ENCODE peak calls at places on chromosome 22, in nine cellular contexts. One of them, this sample, is unnamed.

GRCh38 chr22:22982616-22983015 is 87.7 kb upstream of the GNAZ start:
- DNase-seq in effector memory CD4-positive, alpha-beta T cell: no peak
- DNase-seq in Daoy: no peak
- DNase-seq in stimulated activated effector memory CD8-positive, alpha-beta T cell treated with anti-CD3 and anti-CD28 coated beads, Interleukin-12 subunit alpha, Interleukin-12 subunit beta, amount 100 ng/mL, for 72 hours: no peak
- DNase-seq in HuH-7.5: no peak
- DNase-seq in omental fat pad: no peak
- DNase-seq in activated CD4-positive, alpha-beta T cell treated with anti-CD3 and anti-CD28 coated beads, Interleukin-2, amount 50 U/mL, for 48 hours: no peak
- DNase-seq in mesendoderm: no peak
- DNase-seq in stimulated activated CD8-positive, alpha-beta memory T cell treated with anti-CD3 and anti-CD28 coated beads, Interleukin-4, amount 100 ng/mL, for 48 hours: no peak
- DNase-seq in this sample: no peak

GRCh38 chr22:17948101-17948500 is 76.3 kb downstream of the MICAL3 start:
- DNase-seq in effector memory CD4-positive, alpha-beta T cell: no peak
- DNase-seq in Daoy: no peak
- DNase-seq in stimulated activated effector memory CD8-positive, alpha-beta T cell treated with anti-CD3 and anti-CD28 coated beads, Interleukin-12 subunit alpha, Interleukin-12 subunit beta, amount 100 ng/mL, for 72 hours: no peak
- DNase-seq in HuH-7.5: no peak
- DNase-seq in omental fat pad: no peak
- DNase-seq in activated CD4-positive, alpha-beta T cell treated with anti-CD3 and anti-CD28 coated beads, Interleukin-2, amount 50 U/mL, for 48 hours: no peak
- DNase-seq in mesendoderm: no peak
- DNase-seq in stimulated activated CD8-positive, alpha-beta memory T cell treated with anti-CD3 and anti-CD28 coated beads, Interleukin-4, amount 100 ng/mL, for 48 hours: no peak
- DNase-seq in this sample: no peak

GRCh38 chr22:28015056-28015445 is 96.0 kb upstream of the PITPNB start:
- DNase-seq in effector memory CD4-positive, alpha-beta T cell: no peak
- DNase-seq in Daoy: no peak
- DNase-seq in stimulated activated effector memory CD8-positive, alpha-beta T cell treated with anti-CD3 and anti-CD28 coated beads, Interleukin-12 subunit alpha, Interleukin-12 subunit beta, amount 100 ng/mL, for 72 hours: no peak
- DNase-seq in HuH-7.5: no peak
- DNase-seq in omental fat pad: no peak
- DNase-seq in activated CD4-positive, alpha-beta T cell treated with anti-CD3 and anti-CD28 coated beads, Interleukin-2, amount 50 U/mL, for 48 hours: no peak
- DNase-seq in mesendoderm: no peak
- DNase-seq in stimulated activated CD8-positive, alpha-beta memory T cell treated with anti-CD3 and anti-CD28 coated beads, Interleukin-4, amount 100 ng/mL, for 48 hours: no peak
- DNase-seq in this sample: no peak

GRCh38 chr22:46769706-46770105 is 7.3 kb downstream of the TBC1D22A start:
- DNase-seq in effector memory CD4-positive, alpha-beta T cell: no peak
- DNase-seq in Daoy: no peak
- DNase-seq in stimulated activated effector memory CD8-positive, alpha-beta T cell treated with anti-CD3 and anti-CD28 coated beads, Interleukin-12 subunit alpha, Interleukin-12 subunit beta, amount 100 ng/mL, for 72 hours: no peak
- DNase-seq in HuH-7.5: no peak
- DNase-seq in omental fat pad: no peak
- DNase-seq in activated CD4-positive, alpha-beta T cell treated with anti-CD3 and anti-CD28 coated beads, Interleukin-2, amount 50 U/mL, for 48 hours: no peak
- DNase-seq in mesendoderm: no peak
- DNase-seq in stimulated activated CD8-positive, alpha-beta memory T cell treated with anti-CD3 and anti-CD28 coated beads, Interleukin-4, amount 100 ng/mL, for 48 hours: no peak
- DNase-seq in this sample: no peak

GRCh38 chr22:23075525-23076216 is 5.4 kb downstream of the GNAZ start:
- DNase-seq in effector memory CD4-positive, alpha-beta T cell: no peak
- DNase-seq in Daoy: no peak
- DNase-seq in stimulated activated effector memory CD8-positive, alpha-beta T cell treated with anti-CD3 and anti-CD28 coated beads, Interleukin-12 subunit alpha, Interleukin-12 subunit beta, amount 100 ng/mL, for 72 hours: no peak
- DNase-seq in HuH-7.5: peak
- DNase-seq in omental fat pad: no peak
- DNase-seq in activated CD4-positive, alpha-beta T cell treated with anti-CD3 and anti-CD28 coated beads, Interleukin-2, amount 50 U/mL, for 48 hours: no peak
- DNase-seq in mesendoderm: no peak
- DNase-seq in stimulated activated CD8-positive, alpha-beta memory T cell treated with anti-CD3 and anti-CD28 coated beads, Interleukin-4, amount 100 ng/mL, for 48 hours: no peak
- DNase-seq in this sample: no peak

GRCh38 chr22:42947211-42947990 is 67.5 kb downstream of the PACSIN2 start:
- DNase-seq in effector memory CD4-positive, alpha-beta T cell: no peak
- DNase-seq in Daoy: peak
- DNase-seq in stimulated activated effector memory CD8-positive, alpha-beta T cell treated with anti-CD3 and anti-CD28 coated beads, Interleukin-12 subunit alpha, Interleukin-12 subunit beta, amount 100 ng/mL, for 72 hours: no peak
- DNase-seq in HuH-7.5: no peak
- DNase-seq in omental fat pad: no peak
- DNase-seq in activated CD4-positive, alpha-beta T cell treated with anti-CD3 and anti-CD28 coated beads, Interleukin-2, amount 50 U/mL, for 48 hours: no peak
- DNase-seq in mesendoderm: peak
- DNase-seq in stimulated activated CD8-positive, alpha-beta memory T cell treated with anti-CD3 and anti-CD28 coated beads, Interleukin-4, amount 100 ng/mL, for 48 hours: no peak
- DNase-seq in this sample: no peak

GRCh38 chr22:35324067-35324466 is 24.4 kb downstream of the TOM1 start:
- DNase-seq in effector memory CD4-positive, alpha-beta T cell: no peak
- DNase-seq in Daoy: no peak
- DNase-seq in stimulated activated effector memory CD8-positive, alpha-beta T cell treated with anti-CD3 and anti-CD28 coated beads, Interleukin-12 subunit alpha, Interleukin-12 subunit beta, amount 100 ng/mL, for 72 hours: no peak
- DNase-seq in HuH-7.5: no peak
- DNase-seq in omental fat pad: no peak
- DNase-seq in activated CD4-positive, alpha-beta T cell treated with anti-CD3 and anti-CD28 coated beads, Interleukin-2, amount 50 U/mL, for 48 hours: no peak
- DNase-seq in mesendoderm: no peak
- DNase-seq in stimulated activated CD8-positive, alpha-beta memory T cell treated with anti-CD3 and anti-CD28 coated beads, Interleukin-4, amount 100 ng/mL, for 48 hours: no peak
- DNase-seq in this sample: no peak

GRCh38 chr22:48718818-48719500 is 1108.7 kb downstream of the BRD1 start:
- DNase-seq in effector memory CD4-positive, alpha-beta T cell: no peak
- DNase-seq in Daoy: peak
- DNase-seq in stimulated activated effector memory CD8-positive, alpha-beta T cell treated with anti-CD3 and anti-CD28 coated beads, Interleukin-12 subunit alpha, Interleukin-12 subunit beta, amount 100 ng/mL, for 72 hours: no peak
- DNase-seq in HuH-7.5: no peak
- DNase-seq in omental fat pad: no peak
- DNase-seq in activated CD4-positive, alpha-beta T cell treated with anti-CD3 and anti-CD28 coated beads, Interleukin-2, amount 50 U/mL, for 48 hours: no peak
- DNase-seq in mesendoderm: no peak
- DNase-seq in stimulated activated CD8-positive, alpha-beta memory T cell treated with anti-CD3 and anti-CD28 coated beads, Interleukin-4, amount 100 ng/mL, for 48 hours: no peak
- DNase-seq in this sample: no peak

GRCh38 chr22:21712751-21713427 is 22.7 kb downstream of the YPEL1 start:
- DNase-seq in effector memory CD4-positive, alpha-beta T cell: peak
- DNase-seq in Daoy: peak
- DNase-seq in stimulated activated effector memory CD8-positive, alpha-beta T cell treated with anti-CD3 and anti-CD28 coated beads, Interleukin-12 subunit alpha, Interleukin-12 subunit beta, amount 100 ng/mL, for 72 hours: peak
- DNase-seq in HuH-7.5: peak
- DNase-seq in omental fat pad: no peak
- DNase-seq in activated CD4-positive, alpha-beta T cell treated with anti-CD3 and anti-CD28 coated beads, Interleukin-2, amount 50 U/mL, for 48 hours: peak
- DNase-seq in mesendoderm: peak
- DNase-seq in stimulated activated CD8-positive, alpha-beta memory T cell treated with anti-CD3 and anti-CD28 coated beads, Interleukin-4, amount 100 ng/mL, for 48 hours: peak
- DNase-seq in this sample: peak

GRCh38 chr22:30312053-30312452 is 14.7 kb downstream of the TBC1D10A start:
- DNase-seq in effector memory CD4-positive, alpha-beta T cell: no peak
- DNase-seq in Daoy: peak
- DNase-seq in stimulated activated effector memory CD8-positive, alpha-beta T cell treated with anti-CD3 and anti-CD28 coated beads, Interleukin-12 subunit alpha, Interleukin-12 subunit beta, amount 100 ng/mL, for 72 hours: no peak
- DNase-seq in HuH-7.5: no peak
- DNase-seq in omental fat pad: no peak
- DNase-seq in activated CD4-positive, alpha-beta T cell treated with anti-CD3 and anti-CD28 coated beads, Interleukin-2, amount 50 U/mL, for 48 hours: no peak
- DNase-seq in mesendoderm: no peak
- DNase-seq in stimulated activated CD8-positive, alpha-beta memory T cell treated with anti-CD3 and anti-CD28 coated beads, Interleukin-4, amount 100 ng/mL, for 48 hours: no peak
- DNase-seq in this sample: no peak

GRCh38 chr22:49686495-49687219 is 141.0 kb downstream of the BRD1 start:
- DNase-seq in effector memory CD4-positive, alpha-beta T cell: no peak
- DNase-seq in Daoy: no peak
- DNase-seq in stimulated activated effector memory CD8-positive, alpha-beta T cell treated with anti-CD3 and anti-CD28 coated beads, Interleukin-12 subunit alpha, Interleukin-12 subunit beta, amount 100 ng/mL, for 72 hours: no peak
- DNase-seq in HuH-7.5: no peak
- DNase-seq in omental fat pad: no peak
- DNase-seq in activated CD4-positive, alpha-beta T cell treated with anti-CD3 and anti-CD28 coated beads, Interleukin-2, amount 50 U/mL, for 48 hours: no peak
- DNase-seq in mesendoderm: no peak
- DNase-seq in stimulated activated CD8-positive, alpha-beta memory T cell treated with anti-CD3 and anti-CD28 coated beads, Interleukin-4, amount 100 ng/mL, for 48 hours: no peak
- DNase-seq in this sample: no peak

GRCh38 chr22:44491666-44492405 is 6.2 kb downstream of the RTL6 start:
- DNase-seq in effector memory CD4-positive, alpha-beta T cell: no peak
- DNase-seq in Daoy: no peak
- DNase-seq in stimulated activated effector memory CD8-positive, alpha-beta T cell treated with anti-CD3 and anti-CD28 coated beads, Interleukin-12 subunit alpha, Interleukin-12 subunit beta, amount 100 ng/mL, for 72 hours: no peak
- DNase-seq in HuH-7.5: no peak
- DNase-seq in omental fat pad: no peak
- DNase-seq in activated CD4-positive, alpha-beta T cell treated with anti-CD3 and anti-CD28 coated beads, Interleukin-2, amount 50 U/mL, for 48 hours: no peak
- DNase-seq in mesendoderm: peak
- DNase-seq in stimulated activated CD8-positive, alpha-beta memory T cell treated with anti-CD3 and anti-CD28 coated beads, Interleukin-4, amount 100 ng/mL, for 48 hours: no peak
- DNase-seq in this sample: no peak

GRCh38 chr22:35930933-35931332 is 97.7 kb downstream of the RBFOX2 start:
- DNase-seq in effector memory CD4-positive, alpha-beta T cell: no peak
- DNase-seq in Daoy: peak
- DNase-seq in stimulated activated effector memory CD8-positive, alpha-beta T cell treated with anti-CD3 and anti-CD28 coated beads, Interleukin-12 subunit alpha, Interleukin-12 subunit beta, amount 100 ng/mL, for 72 hours: no peak
- DNase-seq in HuH-7.5: peak
- DNase-seq in omental fat pad: no peak
- DNase-seq in activated CD4-positive, alpha-beta T cell treated with anti-CD3 and anti-CD28 coated beads, Interleukin-2, amount 50 U/mL, for 48 hours: no peak
- DNase-seq in mesendoderm: peak
- DNase-seq in stimulated activated CD8-positive, alpha-beta memory T cell treated with anti-CD3 and anti-CD28 coated beads, Interleukin-4, amount 100 ng/mL, for 48 hours: no peak
- DNase-seq in this sample: peak

GRCh38 chr22:42462016-42462415 is 29.8 kb upstream of the NFAM1 start:
- DNase-seq in effector memory CD4-positive, alpha-beta T cell: no peak
- DNase-seq in Daoy: no peak
- DNase-seq in stimulated activated effector memory CD8-positive, alpha-beta T cell treated with anti-CD3 and anti-CD28 coated beads, Interleukin-12 subunit alpha, Interleukin-12 subunit beta, amount 100 ng/mL, for 72 hours: no peak
- DNase-seq in HuH-7.5: no peak
- DNase-seq in omental fat pad: no peak
- DNase-seq in activated CD4-positive, alpha-beta T cell treated with anti-CD3 and anti-CD28 coated beads, Interleukin-2, amount 50 U/mL, for 48 hours: no peak
- DNase-seq in mesendoderm: peak
- DNase-seq in stimulated activated CD8-positive, alpha-beta memory T cell treated with anti-CD3 and anti-CD28 coated beads, Interleukin-4, amount 100 ng/mL, for 48 hours: no peak
- DNase-seq in this sample: peak

GRCh38 chr22:47138898-47139789 is 376.7 kb downstream of the TBC1D22A start:
- DNase-seq in effector memory CD4-positive, alpha-beta T cell: no peak
- DNase-seq in Daoy: no peak
- DNase-seq in stimulated activated effector memory CD8-positive, alpha-beta T cell treated with anti-CD3 and anti-CD28 coated beads, Interleukin-12 subunit alpha, Interleukin-12 subunit beta, amount 100 ng/mL, for 72 hours: no peak
- DNase-seq in HuH-7.5: no peak
- DNase-seq in omental fat pad: no peak
- DNase-seq in activated CD4-positive, alpha-beta T cell treated with anti-CD3 and anti-CD28 coated beads, Interleukin-2, amount 50 U/mL, for 48 hours: no peak
- DNase-seq in mesendoderm: no peak
- DNase-seq in stimulated activated CD8-positive, alpha-beta memory T cell treated with anti-CD3 and anti-CD28 coated beads, Interleukin-4, amount 100 ng/mL, for 48 hours: no peak
- DNase-seq in this sample: no peak

GRCh38 chr22:46355369-46355995 is 20.0 kb downstream of the TRMU start:
- DNase-seq in effector memory CD4-positive, alpha-beta T cell: peak
- DNase-seq in Daoy: peak
- DNase-seq in stimulated activated effector memory CD8-positive, alpha-beta T cell treated with anti-CD3 and anti-CD28 coated beads, Interleukin-12 subunit alpha, Interleukin-12 subunit beta, amount 100 ng/mL, for 72 hours: peak
- DNase-seq in HuH-7.5: peak
- DNase-seq in omental fat pad: peak
- DNase-seq in activated CD4-positive, alpha-beta T cell treated with anti-CD3 and anti-CD28 coated beads, Interleukin-2, amount 50 U/mL, for 48 hours: peak
- DNase-seq in mesendoderm: peak
- DNase-seq in stimulated activated CD8-positive, alpha-beta memory T cell treated with anti-CD3 and anti-CD28 coated beads, Interleukin-4, amount 100 ng/mL, for 48 hours: peak
- DNase-seq in this sample: peak

GRCh38 chr22:31977141-31977781 is 32.9 kb downstream of the YWHAH start:
- DNase-seq in effector memory CD4-positive, alpha-beta T cell: peak
- DNase-seq in Daoy: peak
- DNase-seq in stimulated activated effector memory CD8-positive, alpha-beta T cell treated with anti-CD3 and anti-CD28 coated beads, Interleukin-12 subunit alpha, Interleukin-12 subunit beta, amount 100 ng/mL, for 72 hours: peak
- DNase-seq in HuH-7.5: peak
- DNase-seq in omental fat pad: peak
- DNase-seq in activated CD4-positive, alpha-beta T cell treated with anti-CD3 and anti-CD28 coated beads, Interleukin-2, amount 50 U/mL, for 48 hours: peak
- DNase-seq in mesendoderm: peak
- DNase-seq in stimulated activated CD8-positive, alpha-beta memory T cell treated with anti-CD3 and anti-CD28 coated beads, Interleukin-4, amount 100 ng/mL, for 48 hours: peak
- DNase-seq in this sample: peak

GRCh38 chr22:24938741-24939341 is 7.7 kb downstream of the LHFPL7 start:
- DNase-seq in effector memory CD4-positive, alpha-beta T cell: no peak
- DNase-seq in Daoy: peak
- DNase-seq in stimulated activated effector memory CD8-positive, alpha-beta T cell treated with anti-CD3 and anti-CD28 coated beads, Interleukin-12 subunit alpha, Interleukin-12 subunit beta, amount 100 ng/mL, for 72 hours: peak
- DNase-seq in HuH-7.5: peak
- DNase-seq in omental fat pad: no peak
- DNase-seq in activated CD4-positive, alpha-beta T cell treated with anti-CD3 and anti-CD28 coated beads, Interleukin-2, amount 50 U/mL, for 48 hours: peak
- DNase-seq in mesendoderm: peak
- DNase-seq in stimulated activated CD8-positive, alpha-beta memory T cell treated with anti-CD3 and anti-CD28 coated beads, Interleukin-4, amount 100 ng/mL, for 48 hours: peak
- DNase-seq in this sample: peak

GRCh38 chr22:23762866-23763578 is at the start of gene C22orf15:
- DNase-seq in effector memory CD4-positive, alpha-beta T cell: no peak
- DNase-seq in Daoy: peak
- DNase-seq in stimulated activated effector memory CD8-positive, alpha-beta T cell treated with anti-CD3 and anti-CD28 coated beads, Interleukin-12 subunit alpha, Interleukin-12 subunit beta, amount 100 ng/mL, for 72 hours: no peak
- DNase-seq in HuH-7.5: no peak
- DNase-seq in omental fat pad: no peak
- DNase-seq in activated CD4-positive, alpha-beta T cell treated with anti-CD3 and anti-CD28 coated beads, Interleukin-2, amount 50 U/mL, for 48 hours: peak
- DNase-seq in mesendoderm: peak
- DNase-seq in stimulated activated CD8-positive, alpha-beta memory T cell treated with anti-CD3 and anti-CD28 coated beads, Interleukin-4, amount 100 ng/mL, for 48 hours: peak
- DNase-seq in this sample: no peak

GRCh38 chr22:19631899-19632670 is 82.2 kb upstream of the SEPTIN5 start:
- DNase-seq in effector memory CD4-positive, alpha-beta T cell: no peak
- DNase-seq in Daoy: peak
- DNase-seq in stimulated activated effector memory CD8-positive, alpha-beta T cell treated with anti-CD3 and anti-CD28 coated beads, Interleukin-12 subunit alpha, Interleukin-12 subunit beta, amount 100 ng/mL, for 72 hours: no peak
- DNase-seq in HuH-7.5: no peak
- DNase-seq in omental fat pad: no peak
- DNase-seq in activated CD4-positive, alpha-beta T cell treated with anti-CD3 and anti-CD28 coated beads, Interleukin-2, amount 50 U/mL, for 48 hours: peak
- DNase-seq in mesendoderm: peak
- DNase-seq in stimulated activated CD8-positive, alpha-beta memory T cell treated with anti-CD3 and anti-CD28 coated beads, Interleukin-4, amount 100 ng/mL, for 48 hours: peak
- DNase-seq in this sample: peak

GRCh38 chr22:48405741-48406140 is 1421.9 kb downstream of the BRD1 start:
- DNase-seq in effector memory CD4-positive, alpha-beta T cell: no peak
- DNase-seq in Daoy: no peak
- DNase-seq in stimulated activated effector memory CD8-positive, alpha-beta T cell treated with anti-CD3 and anti-CD28 coated beads, Interleukin-12 subunit alpha, Interleukin-12 subunit beta, amount 100 ng/mL, for 72 hours: no peak
- DNase-seq in HuH-7.5: no peak
- DNase-seq in omental fat pad: no peak
- DNase-seq in activated CD4-positive, alpha-beta T cell treated with anti-CD3 and anti-CD28 coated beads, Interleukin-2, amount 50 U/mL, for 48 hours: no peak
- DNase-seq in mesendoderm: no peak
- DNase-seq in stimulated activated CD8-positive, alpha-beta memory T cell treated with anti-CD3 and anti-CD28 coated beads, Interleukin-4, amount 100 ng/mL, for 48 hours: no peak
- DNase-seq in this sample: no peak

GRCh38 chr22:42648368-42649260 is 578 bp downstream of the CYB5R3 start:
- DNase-seq in effector memory CD4-positive, alpha-beta T cell: peak
- DNase-seq in Daoy: peak
- DNase-seq in stimulated activated effector memory CD8-positive, alpha-beta T cell treated with anti-CD3 and anti-CD28 coated beads, Interleukin-12 subunit alpha, Interleukin-12 subunit beta, amount 100 ng/mL, for 72 hours: peak
- DNase-seq in HuH-7.5: peak
- DNase-seq in omental fat pad: no peak
- DNase-seq in activated CD4-positive, alpha-beta T cell treated with anti-CD3 and anti-CD28 coated beads, Interleukin-2, amount 50 U/mL, for 48 hours: peak
- DNase-seq in mesendoderm: peak
- DNase-seq in stimulated activated CD8-positive, alpha-beta memory T cell treated with anti-CD3 and anti-CD28 coated beads, Interleukin-4, amount 100 ng/mL, for 48 hours: peak
- DNase-seq in this sample: no peak

GRCh38 chr22:33865248-33865647 is 55.0 kb downstream of the LARGE1 start:
- DNase-seq in effector memory CD4-positive, alpha-beta T cell: no peak
- DNase-seq in Daoy: no peak
- DNase-seq in stimulated activated effector memory CD8-positive, alpha-beta T cell treated with anti-CD3 and anti-CD28 coated beads, Interleukin-12 subunit alpha, Interleukin-12 subunit beta, amount 100 ng/mL, for 72 hours: no peak
- DNase-seq in HuH-7.5: no peak
- DNase-seq in omental fat pad: no peak
- DNase-seq in activated CD4-positive, alpha-beta T cell treated with anti-CD3 and anti-CD28 coated beads, Interleukin-2, amount 50 U/mL, for 48 hours: no peak
- DNase-seq in mesendoderm: no peak
- DNase-seq in stimulated activated CD8-positive, alpha-beta memory T cell treated with anti-CD3 and anti-CD28 coated beads, Interleukin-4, amount 100 ng/mL, for 48 hours: no peak
- DNase-seq in this sample: no peak

GRCh38 chr22:35541254-35541748 is 670 bp downstream of the RASD2 start:
- DNase-seq in effector memory CD4-positive, alpha-beta T cell: no peak
- DNase-seq in Daoy: no peak
- DNase-seq in stimulated activated effector memory CD8-positive, alpha-beta T cell treated with anti-CD3 and anti-CD28 coated beads, Interleukin-12 subunit alpha, Interleukin-12 subunit beta, amount 100 ng/mL, for 72 hours: no peak
- DNase-seq in HuH-7.5: peak
- DNase-seq in omental fat pad: no peak
- DNase-seq in activated CD4-positive, alpha-beta T cell treated with anti-CD3 and anti-CD28 coated beads, Interleukin-2, amount 50 U/mL, for 48 hours: no peak
- DNase-seq in mesendoderm: no peak
- DNase-seq in stimulated activated CD8-positive, alpha-beta memory T cell treated with anti-CD3 and anti-CD28 coated beads, Interleukin-4, amount 100 ng/mL, for 48 hours: no peak
- DNase-seq in this sample: no peak

GRCh38 chr22:43228330-43228729 is 41.4 kb upstream of the TTLL12 start:
- DNase-seq in effector memory CD4-positive, alpha-beta T cell: no peak
- DNase-seq in Daoy: peak
- DNase-seq in stimulated activated effector memory CD8-positive, alpha-beta T cell treated with anti-CD3 and anti-CD28 coated beads, Interleukin-12 subunit alpha, Interleukin-12 subunit beta, amount 100 ng/mL, for 72 hours: no peak
- DNase-seq in HuH-7.5: peak
- DNase-seq in omental fat pad: no peak
- DNase-seq in activated CD4-positive, alpha-beta T cell treated with anti-CD3 and anti-CD28 coated beads, Interleukin-2, amount 50 U/mL, for 48 hours: peak
- DNase-seq in mesendoderm: peak
- DNase-seq in stimulated activated CD8-positive, alpha-beta memory T cell treated with anti-CD3 and anti-CD28 coated beads, Interleukin-4, amount 100 ng/mL, for 48 hours: peak
- DNase-seq in this sample: peak

GRCh38 chr22:37274380-37274862 is 7.9 kb upstream of the CYTH4 start:
- DNase-seq in effector memory CD4-positive, alpha-beta T cell: no peak
- DNase-seq in Daoy: no peak
- DNase-seq in stimulated activated effector memory CD8-positive, alpha-beta T cell treated with anti-CD3 and anti-CD28 coated beads, Interleukin-12 subunit alpha, Interleukin-12 subunit beta, amount 100 ng/mL, for 72 hours: no peak
- DNase-seq in HuH-7.5: no peak
- DNase-seq in omental fat pad: no peak
- DNase-seq in activated CD4-positive, alpha-beta T cell treated with anti-CD3 and anti-CD28 coated beads, Interleukin-2, amount 50 U/mL, for 48 hours: no peak
- DNase-seq in mesendoderm: no peak
- DNase-seq in stimulated activated CD8-positive, alpha-beta memory T cell treated with anti-CD3 and anti-CD28 coated beads, Interleukin-4, amount 100 ng/mL, for 48 hours: no peak
- DNase-seq in this sample: no peak

GRCh38 chr22:50274311-50274710 is 4.1 kb upstream of the MAPK11 start:
- DNase-seq in effector memory CD4-positive, alpha-beta T cell: no peak
- DNase-seq in Daoy: peak
- DNase-seq in stimulated activated effector memory CD8-positive, alpha-beta T cell treated with anti-CD3 and anti-CD28 coated beads, Interleukin-12 subunit alpha, Interleukin-12 subunit beta, amount 100 ng/mL, for 72 hours: no peak
- DNase-seq in HuH-7.5: peak
- DNase-seq in omental fat pad: no peak
- DNase-seq in activated CD4-positive, alpha-beta T cell treated with anti-CD3 and anti-CD28 coated beads, Interleukin-2, amount 50 U/mL, for 48 hours: peak
- DNase-seq in mesendoderm: no peak
- DNase-seq in stimulated activated CD8-positive, alpha-beta memory T cell treated with anti-CD3 and anti-CD28 coated beads, Interleukin-4, amount 100 ng/mL, for 48 hours: peak
- DNase-seq in this sample: no peak

GRCh38 chr22:28019881-28020861 is 101.1 kb upstream of the PITPNB start:
- DNase-seq in effector memory CD4-positive, alpha-beta T cell: peak
- DNase-seq in Daoy: peak
- DNase-seq in stimulated activated effector memory CD8-positive, alpha-beta T cell treated with anti-CD3 and anti-CD28 coated beads, Interleukin-12 subunit alpha, Interleukin-12 subunit beta, amount 100 ng/mL, for 72 hours: peak
- DNase-seq in HuH-7.5: peak
- DNase-seq in omental fat pad: peak
- DNase-seq in activated CD4-positive, alpha-beta T cell treated with anti-CD3 and anti-CD28 coated beads, Interleukin-2, amount 50 U/mL, for 48 hours: peak
- DNase-seq in mesendoderm: peak
- DNase-seq in stimulated activated CD8-positive, alpha-beta memory T cell treated with anti-CD3 and anti-CD28 coated beads, Interleukin-4, amount 100 ng/mL, for 48 hours: peak
- DNase-seq in this sample: peak

GRCh38 chr22:43126506-43127165 is 16.1 kb downstream of the BIK start:
- DNase-seq in effector memory CD4-positive, alpha-beta T cell: no peak
- DNase-seq in Daoy: peak
- DNase-seq in stimulated activated effector memory CD8-positive, alpha-beta T cell treated with anti-CD3 and anti-CD28 coated beads, Interleukin-12 subunit alpha, Interleukin-12 subunit beta, amount 100 ng/mL, for 72 hours: no peak
- DNase-seq in HuH-7.5: peak
- DNase-seq in omental fat pad: no peak
- DNase-seq in activated CD4-positive, alpha-beta T cell treated with anti-CD3 and anti-CD28 coated beads, Interleukin-2, amount 50 U/mL, for 48 hours: no peak
- DNase-seq in mesendoderm: peak
- DNase-seq in stimulated activated CD8-positive, alpha-beta memory T cell treated with anti-CD3 and anti-CD28 coated beads, Interleukin-4, amount 100 ng/mL, for 48 hours: no peak
- DNase-seq in this sample: no peak

GRCh38 chr22:50271519-50271970 is 1.4 kb upstream of the MAPK11 start:
- DNase-seq in effector memory CD4-positive, alpha-beta T cell: peak
- DNase-seq in Daoy: peak
- DNase-seq in stimulated activated effector memory CD8-positive, alpha-beta T cell treated with anti-CD3 and anti-CD28 coated beads, Interleukin-12 subunit alpha, Interleukin-12 subunit beta, amount 100 ng/mL, for 72 hours: peak
- DNase-seq in HuH-7.5: peak
- DNase-seq in omental fat pad: no peak
- DNase-seq in activated CD4-positive, alpha-beta T cell treated with anti-CD3 and anti-CD28 coated beads, Interleukin-2, amount 50 U/mL, for 48 hours: peak
- DNase-seq in mesendoderm: peak
- DNase-seq in stimulated activated CD8-positive, alpha-beta memory T cell treated with anti-CD3 and anti-CD28 coated beads, Interleukin-4, amount 100 ng/mL, for 48 hours: peak
- DNase-seq in this sample: no peak

GRCh38 chr22:19086944-19087343 is 35.3 kb downstream of the DGCR2 start:
- DNase-seq in effector memory CD4-positive, alpha-beta T cell: no peak
- DNase-seq in Daoy: no peak
- DNase-seq in stimulated activated effector memory CD8-positive, alpha-beta T cell treated with anti-CD3 and anti-CD28 coated beads, Interleukin-12 subunit alpha, Interleukin-12 subunit beta, amount 100 ng/mL, for 72 hours: no peak
- DNase-seq in HuH-7.5: no peak
- DNase-seq in omental fat pad: no peak
- DNase-seq in activated CD4-positive, alpha-beta T cell treated with anti-CD3 and anti-CD28 coated beads, Interleukin-2, amount 50 U/mL, for 48 hours: no peak
- DNase-seq in mesendoderm: no peak
- DNase-seq in stimulated activated CD8-positive, alpha-beta memory T cell treated with anti-CD3 and anti-CD28 coated beads, Interleukin-4, amount 100 ng/mL, for 48 hours: no peak
- DNase-seq in this sample: no peak